ENCODE peak calls at places on chromosome 10, in seven cellular contexts. D is GM23338, B is GM23248, Z is neural progenitor cell, P is OCI-LY7, R is PC-3, X is SK-N-SH. T is an unnamed sample.

GRCh38 chr10:97028832-97029178 is 157.0 kb downstream of the SLIT1 start:
- DNase-seq in D (no peak), B (no peak), Z (no peak), P (no peak), R (no peak), X (no peak), T (no peak)

GRCh38 chr10:43824934-43825333 is 176.3 kb upstream of the ZNF32 start:
- DNase-seq in D (no peak), B (peak), Z (no peak), P (no peak), R (no peak), X (no peak), T (no peak)

GRCh38 chr10:1069680-1070079 is 13.5 kb downstream of the WDR37 start:
- DNase-seq in D (no peak), B (no peak), Z (no peak), P (no peak), R (no peak), X (no peak), T (no peak)

GRCh38 chr10:5654218-5654755 is 12.1 kb downstream of the ASB13 start:
- DNase-seq in D (no peak), B (no peak), Z (no peak), P (peak), R (peak), X (no peak), T (no peak)

GRCh38 chr10:79055100-79055782 is 13.5 kb upstream of the ZMIZ1 start:
- DNase-seq in D (no peak), B (no peak), Z (no peak), P (no peak), R (no peak), X (no peak), T (no peak)

GRCh38 chr10:105258036-105258673 is 617.1 kb downstream of the SORCS3 start:
- DNase-seq in D (no peak), B (no peak), Z (no peak), P (no peak), R (no peak), X (no peak), T (no peak)

GRCh38 chr10:49187950-49188761 is at the start of gene TMEM273:
- DNase-seq in D (no peak), B (no peak), Z (peak), P (peak), R (peak), X (no peak), T (no peak)

GRCh38 chr10:129863231-129863663 is 100.8 kb downstream of the EBF3 start:
- DNase-seq in D (peak), B (no peak), Z (peak), P (no peak), R (no peak), X (peak), T (peak)

GRCh38 chr10:43204943-43205671 is 61.8 kb downstream of the RASGEF1A start:
- DNase-seq in D (peak), B (peak), Z (peak), P (peak), R (peak), X (peak), T (peak)

GRCh38 chr10:13739178-13739577 is 152.4 kb downstream of the PRPF18 start:
- DNase-seq in D (no peak), B (no peak), Z (no peak), P (no peak), R (no peak), X (no peak), T (no peak)

GRCh38 chr10:12394236-12395033 is 45.1 kb downstream of the CAMK1D start:
- DNase-seq in D (no peak), B (peak), Z (no peak), P (no peak), R (peak), X (no peak), T (no peak)

GRCh38 chr10:47121336-47121735 is 178.7 kb upstream of the GDF10 start:
- DNase-seq in D (no peak), B (no peak), Z (no peak), P (no peak), R (no peak), X (no peak), T (no peak)

GRCh38 chr10:86390337-86391120 is 23.9 kb upstream of the GRID1 start:
- DNase-seq in D (no peak), B (no peak), Z (no peak), P (peak), R (no peak), X (no peak), T (no peak)

GRCh38 chr10:91885362-91886079 is 23.8 kb downstream of the FGFBP3 start:
- DNase-seq in D (no peak), B (no peak), Z (no peak), P (no peak), R (no peak), X (no peak), T (no peak)

GRCh38 chr10:121873236-121873635 is 54.6 kb downstream of the ATE1 start:
- DNase-seq in D (no peak), B (no peak), Z (no peak), P (no peak), R (no peak), X (no peak), T (no peak)

GRCh38 chr10:13961096-13961495 is 369.6 kb downstream of the FRMD4A start:
- DNase-seq in D (no peak), B (peak), Z (no peak), P (no peak), R (no peak), X (no peak), T (no peak)

GRCh38 chr10:28906934-28907333 is 229.6 kb downstream of the BAMBI start:
- DNase-seq in D (no peak), B (no peak), Z (no peak), P (no peak), R (peak), X (no peak), T (no peak)

GRCh38 chr10:10830316-10831061 is 187.2 kb upstream of the CELF2 start:
- DNase-seq in D (no peak), B (peak), Z (no peak), P (no peak), R (peak), X (no peak), T (no peak)

GRCh38 chr10:52659085-52659484 is 113.5 kb downstream of the MBL2 start:
- DNase-seq in D (no peak), B (no peak), Z (no peak), P (no peak), R (no peak), X (no peak), T (no peak)

GRCh38 chr10:74190494-74190893 is 39.5 kb downstream of the ADK start:
- DNase-seq in D (no peak), B (peak), Z (no peak), P (no peak), R (peak), X (no peak), T (no peak)

GRCh38 chr10:86256690-86257315 is 109.8 kb downstream of the GRID1 start:
- DNase-seq in D (no peak), B (no peak), Z (no peak), P (no peak), R (no peak), X (peak), T (no peak)

GRCh38 chr10:103758294-103758681 is 97.1 kb downstream of the SH3PXD2A start:
- DNase-seq in D (no peak), B (peak), Z (no peak), P (no peak), R (peak), X (no peak), T (no peak)

GRCh38 chr10:67075381-67076001 is 149.7 kb downstream of the LRRTM3 start:
- DNase-seq in D (no peak), B (no peak), Z (no peak), P (no peak), R (no peak), X (no peak), T (peak)

GRCh38 chr10:664248-664647 is 25.2 kb downstream of the DIP2C start:
- DNase-seq in D (no peak), B (no peak), Z (no peak), P (no peak), R (no peak), X (no peak), T (no peak)

GRCh38 chr10:70753841-70754621 is 31.1 kb downstream of the TBATA start:
- DNase-seq in D (peak), B (peak), Z (no peak), P (no peak), R (no peak), X (no peak), T (no peak)

GRCh38 chr10:8183241-8183704 is 128.8 kb downstream of the GATA3 start:
- DNase-seq in D (no peak), B (no peak), Z (no peak), P (no peak), R (peak), X (no peak), T (peak)

GRCh38 chr10:6171891-6172354 is 30.8 kb upstream of the PFKFB3 start:
- DNase-seq in D (no peak), B (peak), Z (no peak), P (no peak), R (no peak), X (no peak), T (no peak)

GRCh38 chr10:90787906-90788491 is 69.8 kb downstream of the HTR7 start:
- DNase-seq in D (peak), B (peak), Z (peak), P (peak), R (peak), X (peak), T (peak)

GRCh38 chr10:73589538-73590126 is 1.5 kb downstream of the USP54 start:
- DNase-seq in D (no peak), B (peak), Z (no peak), P (no peak), R (peak), X (no peak), T (peak)

GRCh38 chr10:114486938-114487814 is 82.9 kb upstream of the AFAP1L2 start:
- DNase-seq in D (no peak), B (no peak), Z (no peak), P (no peak), R (peak), X (peak), T (no peak)

GRCh38 chr10:21399392-21400015 is 126.0 kb downstream of the SKIDA1 start:
- DNase-seq in D (no peak), B (peak), Z (no peak), P (no peak), R (peak), X (no peak), T (peak)

GRCh38 chr10:43420369-43421200 is 11.6 kb upstream of the HNRNPF start:
- DNase-seq in D (peak), B (peak), Z (peak), P (peak), R (peak), X (peak), T (peak)

GRCh38 chr10:129761573-129761972 is 202.5 kb downstream of the EBF3 start:
- DNase-seq in D (no peak), B (no peak), Z (no peak), P (no peak), R (no peak), X (no peak), T (no peak)

GRCh38 chr10:71748671-71749191 is 24.6 kb downstream of the VSIR start:
- DNase-seq in D (no peak), B (no peak), Z (no peak), P (peak), R (no peak), X (peak), T (no peak)

GRCh38 chr10:132542086-132542775 is 4.6 kb downstream of the INPP5A start:
- DNase-seq in D (no peak), B (no peak), Z (no peak), P (no peak), R (no peak), X (peak), T (no peak)

GRCh38 chr10:598415-599170 is 90.9 kb downstream of the DIP2C start:
- DNase-seq in D (peak), B (peak), Z (peak), P (no peak), R (no peak), X (no peak), T (peak)

GRCh38 chr10:33099748-33100147 is 141.7 kb upstream of the ITGB1 start:
- DNase-seq in D (no peak), B (peak), Z (no peak), P (no peak), R (no peak), X (no peak), T (no peak)
- TF ChIP-seq EZH2phosphoT487 in D (no peak), B (no peak), Z (no peak), P (no peak), R (no peak), X (no peak), T (no peak)

GRCh38 chr10:119268871-119269506 is 61.6 kb downstream of the GRK5 start:
- DNase-seq in D (no peak), B (no peak), Z (no peak), P (no peak), R (no peak), X (no peak), T (no peak)
- TF ChIP-seq EZH2phosphoT487 in D (no peak), B (no peak), Z (no peak), P (no peak), R (no peak), X (no peak), T (no peak)

GRCh38 chr10:126242352-126243260 is 145.7 kb downstream of the ADAM12 start:
- DNase-seq in D (no peak), B (peak), Z (no peak), P (no peak), R (no peak), X (peak), T (peak)
- TF ChIP-seq EZH2phosphoT487 in D (no peak), B (no peak), Z (no peak), P (no peak), R (no peak), X (no peak), T (no peak)

GRCh38 chr10:80276335-80276734 is 13.1 kb downstream of the MAT1A start:
- DNase-seq in D (no peak), B (no peak), Z (no peak), P (no peak), R (no peak), X (no peak), T (peak)
- TF ChIP-seq EZH2phosphoT487 in D (no peak), B (no peak), Z (no peak), P (no peak), R (no peak), X (no peak), T (no peak)

GRCh38 chr10:123986736-123987135 is 95.1 kb upstream of the CPXM2 start:
- DNase-seq in D (no peak), B (no peak), Z (no peak), P (no peak), R (peak), X (no peak), T (no peak)
- TF ChIP-seq EZH2phosphoT487 in D (no peak), B (no peak), Z (no peak), P (no peak), R (no peak), X (no peak), T (no peak)

GRCh38 chr10:110547139-110547761 is 20.2 kb upstream of the SMC3 start:
- DNase-seq in D (peak), B (peak), Z (peak), P (peak), R (peak), X (peak), T (peak)
- TF ChIP-seq EZH2phosphoT487 in D (no peak), B (no peak), Z (no peak), P (no peak), R (no peak), X (no peak), T (no peak)

GRCh38 chr10:25063157-25063556 is 46.7 kb downstream of the THNSL1 start:
- DNase-seq in D (no peak), B (no peak), Z (no peak), P (no peak), R (no peak), X (no peak), T (no peak)

GRCh38 chr10:25056726-25057125 is 40.3 kb downstream of the THNSL1 start:
- DNase-seq in D (no peak), B (no peak), Z (no peak), P (no peak), R (no peak), X (no peak), T (no peak)

GRCh38 chr10:25061125-25061524 is 44.7 kb downstream of the THNSL1 start:
- DNase-seq in D (no peak), B (no peak), Z (no peak), P (no peak), R (no peak), X (no peak), T (no peak)

GRCh38 chr10:25061711-25062455 is 45.5 kb downstream of the THNSL1 start:
- DNase-seq in D (no peak), B (peak), Z (no peak), P (no peak), R (peak), X (no peak), T (peak)

DNA sequence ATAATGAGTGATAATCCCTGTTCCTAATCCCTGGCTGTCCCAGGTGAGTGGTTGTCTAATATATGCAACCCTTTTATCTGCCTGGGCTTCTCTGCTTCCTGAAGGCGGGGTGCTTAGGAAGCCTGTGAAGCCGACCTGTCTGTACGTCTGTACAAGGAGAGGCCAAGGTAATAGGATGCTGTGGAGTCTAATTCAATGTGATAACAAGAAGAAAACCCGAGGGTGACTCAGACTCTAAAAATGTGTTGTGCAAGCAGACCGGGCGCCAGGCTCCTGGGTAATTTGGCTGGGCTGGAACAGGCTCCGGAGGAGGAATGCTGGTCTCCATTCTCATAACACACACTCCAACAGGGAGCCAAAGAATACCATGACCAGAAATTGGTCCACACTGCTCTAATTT is 43.6 kb downstream of the THNSL1 start:
- DNase-seq in D (peak), B (peak), Z (no peak), P (no peak), R (peak), X (no peak), T (peak)
- TF ChIP-seq EZH2phosphoT487 in D (no peak), B (no peak), Z (no peak), P (no peak), R (no peak), X (no peak), T (no peak)

DNA sequence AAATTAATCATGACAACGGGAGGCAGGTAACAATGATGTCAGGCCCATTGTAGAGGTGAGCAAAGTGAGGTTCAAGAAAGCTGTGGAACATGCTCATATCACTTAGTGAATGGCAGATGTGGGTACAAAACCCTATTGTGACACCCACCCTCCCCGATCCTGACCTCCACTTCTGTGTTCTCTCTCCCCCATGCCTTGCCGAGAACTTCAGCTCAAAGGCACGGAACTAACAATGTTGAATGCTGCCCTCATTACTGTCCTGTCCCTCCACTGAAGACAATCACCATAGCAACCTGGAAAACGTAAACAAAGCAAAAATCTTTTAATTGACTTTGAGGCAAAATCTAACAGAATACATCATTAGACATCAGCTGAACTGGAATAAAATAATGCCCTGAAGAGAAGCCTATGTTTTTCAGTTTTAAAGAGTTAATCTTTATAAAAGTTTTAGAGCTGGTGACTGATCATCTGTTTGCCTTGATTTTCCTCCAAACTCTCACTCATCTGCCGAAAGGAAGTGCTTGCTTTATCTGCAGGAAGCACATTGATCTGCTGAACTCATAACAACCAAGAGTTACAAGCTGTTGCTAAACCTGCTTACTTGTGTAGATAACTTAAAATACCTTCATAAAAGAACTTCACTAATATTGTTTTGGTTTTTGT is 133.6 kb downstream of the CUBN start:
- DNase-seq in D (peak), B (peak), Z (peak), P (no peak), R (peak), X (no peak), T (no peak)
- TF ChIP-seq EZH2phosphoT487 in D (no peak), B (no peak), Z (no peak), P (no peak), R (no peak), X (no peak), T (no peak)

GRCh38 chr10:4205113-4205512 is 420.1 kb upstream of the KLF6 start:
- DNase-seq in D (no peak), B (no peak), Z (no peak), P (no peak), R (no peak), X (no peak), T (no peak)
- TF ChIP-seq EZH2phosphoT487 in D (no peak), B (no peak), Z (no peak), P (no peak), R (no peak), X (no peak), T (no peak)

T was measured in hepatocyte.